ENCODE peak calls at places on chromosomes 7 and 10, in ten cellular contexts. I is left lung; O is gastrocnemius medialis; K is Peyer's patch; H is CD8-positive, alpha-beta memory T cell; W is right atrium auricular region; J is fibroblast of lung; Z is heart left ventricle; F is iPS DF 6.9; D is cardiac muscle cell. G is an unnamed sample.

GRCh38 chr7:129438281-129438838 is 4.1 kb downstream of the STRIP2 start:
- DNase-seq in I (no peak), O (no peak), K (no peak), H (no peak), W (no peak), J (no peak), Z (no peak), F (no peak), D (no peak), G (no peak)

GRCh38 chr10:60828489-60828852 is 50.2 kb downstream of the CDK1 start:
- DNase-seq in I (no peak), O (no peak), K (no peak), H (no peak), W (no peak), J (peak; percentile 81), Z (no peak), F (no peak), D (no peak), G (no peak)

GRCh38 chr7:26900283-26900682 is 35.9 kb upstream of the SKAP2 start:
- DNase-seq in I (no peak), O (no peak), K (no peak), H (no peak), W (no peak), J (no peak), Z (no peak), F (no peak), D (no peak), G (no peak)

GRCh38 chr7:142412551-142413193 is 154.8 kb upstream of the PRSS58 start:
- DNase-seq in I (no peak), O (no peak), K (peak; percentile 52), H (peak; percentile 15), W (no peak), J (peak; percentile 66), Z (no peak), F (peak; percentile 77), D (peak; percentile 40), G (peak; percentile 57)

GRCh38 chr7:157854066-157854891 is 517.5 kb downstream of the DNAJB6 start:
- DNase-seq in I (peak; percentile 93), O (peak; percentile 74), K (peak; percentile 77), H (no peak), W (peak; percentile 68), J (no peak), Z (peak; percentile 66), F (no peak), D (no peak), G (no peak)

GRCh38 chr7:140219672-140220520 is 43.1 kb upstream of the KDM7A start:
- DNase-seq in I (no peak), O (no peak), K (no peak), H (no peak), W (no peak), J (no peak), Z (no peak), F (no peak), D (no peak), G (no peak)

GRCh38 chr7:22588396-22588795 is 88.4 kb upstream of the STEAP1B start:
- DNase-seq in I (no peak), O (no peak), K (no peak), H (no peak), W (no peak), J (peak; percentile 57), Z (no peak), F (no peak), D (no peak), G (no peak)

GRCh38 chr7:36723951-36724664 is at the start of gene AOAH:
- DNase-seq in I (peak; percentile 87), O (peak; percentile 53), K (peak; percentile 93), H (peak; percentile 88), W (peak; percentile 73), J (no peak), Z (peak; percentile 68), F (no peak), D (no peak), G (peak; percentile 44)

GRCh38 chr10:131242007-131242406 is 69.5 kb downstream of the TCERG1L start:
- DNase-seq in I (peak; percentile 37), O (no peak), K (no peak), H (no peak), W (no peak), J (no peak), Z (no peak), F (no peak), D (peak; percentile 84), G (no peak)

GRCh38 chr10:1938317-1938716 is 201.0 kb upstream of the ADARB2 start:
- DNase-seq in I (no peak), O (no peak), K (no peak), H (peak; percentile 58), W (no peak), J (no peak), Z (no peak), F (no peak), D (no peak), G (peak; percentile 55)

GRCh38 chr10:127196227-127196954 is at the start of gene INSYN2A:
- DNase-seq in I (no peak), O (no peak), K (no peak), H (no peak), W (no peak), J (peak; percentile 65), Z (peak; percentile 52), F (no peak), D (peak; percentile 47), G (no peak)

GRCh38 chr10:127200646-127201045 is 4.3 kb upstream of the INSYN2A start:
- DNase-seq in I (no peak), O (no peak), K (no peak), H (no peak), W (no peak), J (no peak), Z (no peak), F (no peak), D (no peak), G (no peak)

GRCh38 chr10:127198307-127198706 is 1.9 kb upstream of the INSYN2A start:
- DNase-seq in I (no peak), O (no peak), K (no peak), H (no peak), W (no peak), J (no peak), Z (no peak), F (no peak), D (no peak), G (no peak)

GRCh38 chr10:127196955-127197432 is 603 bp upstream of the INSYN2A start:
- DNase-seq in I (no peak), O (no peak), K (no peak), H (no peak), W (no peak), J (no peak), Z (no peak), F (no peak), D (no peak), G (no peak)

DNA sequence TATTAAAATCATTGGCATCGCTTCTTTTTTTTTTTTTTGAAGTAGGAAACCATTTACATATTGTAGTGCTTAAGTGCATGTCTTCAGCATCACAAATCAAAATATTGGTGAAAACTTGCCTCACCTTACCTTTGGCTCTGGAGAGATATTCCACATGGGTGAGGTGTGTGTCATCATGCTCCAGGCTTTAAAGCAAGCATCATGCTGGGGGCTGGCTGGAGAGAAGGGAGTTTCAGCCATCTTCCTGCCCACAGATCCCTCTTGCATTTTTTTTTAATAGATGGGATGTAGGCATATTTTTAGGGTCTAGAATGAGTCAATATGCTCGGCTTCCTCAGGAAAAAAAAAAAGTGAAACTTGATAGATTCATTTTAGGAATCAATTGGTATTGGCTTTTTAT is 2.3 kb upstream of the INSYN2A start:
- DNase-seq in I (no peak), O (no peak), K (no peak), H (no peak), W (no peak), J (no peak), Z (no peak), F (no peak), D (no peak), G (no peak)
- H3K4me1 ChIP-seq in I (peaks cover 18% of the 10 kb centered on the region), O (no peaks in the 10 kb centered on the region), K (peaks cover 22% of the 10 kb centered on the region), H (no peaks in the 10 kb centered on the region), W (no peaks in the 10 kb centered on the region), J (no peaks in the 10 kb centered on the region), Z (peaks cover 6% of the 10 kb centered on the region), F (peaks cover 3% of the 10 kb centered on the region), D (peaks cover 11% of the 10 kb centered on the region), G (no peaks in the 10 kb centered on the region)

GRCh38 chr7:139103057-139103820 is 6.3 kb downstream of the ZC3HAV1 start:
- DNase-seq in I (no peak), O (no peak), K (no peak), H (no peak), W (no peak), J (no peak), Z (no peak), F (no peak), D (no peak), G (no peak)
- H3K27ac ChIP-seq in I (peak overlapping the region; percentile 99), O (peak overlapping the region; percentile 84), K (peak overlapping the region; percentile 49), H (no peak overlapping the region), W (peak overlapping the region; percentile 19), J (no peak overlapping the region), Z (peak overlapping the region; percentile 31), F (no peak overlapping the region), D (no peak overlapping the region), G (peak overlapping the region; percentile 93)

DNA sequence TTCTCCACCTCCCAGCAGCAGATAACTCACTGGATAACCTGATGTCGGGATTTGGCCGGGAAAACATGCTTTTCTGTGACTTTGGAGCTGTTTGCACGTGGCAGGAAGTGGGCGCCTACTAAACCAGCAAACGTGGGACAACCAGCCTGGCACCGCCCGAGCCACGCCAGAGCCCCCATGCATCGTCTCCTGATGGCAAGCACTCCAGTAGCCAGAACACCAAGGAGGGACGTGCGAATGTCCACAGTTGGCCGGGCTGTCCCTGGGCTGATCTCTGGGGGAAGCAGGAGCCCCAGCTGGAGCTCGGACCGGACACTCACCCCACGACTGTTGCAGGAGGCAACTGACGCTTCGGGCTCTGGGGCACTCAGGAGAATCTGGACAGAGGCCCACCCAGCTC is 7.1 kb downstream of the ADGRA1 start:
- DNase-seq in I (peak; percentile 72), O (no peak), K (no peak), H (no peak), W (no peak), J (no peak), Z (no peak), F (no peak), D (no peak), G (no peak)
- H3K27me3 ChIP-seq in I (peaks cover 75% of the 10 kb centered on the region), O (peaks cover 9% of the 10 kb centered on the region), K (no peaks in the 10 kb centered on the region), H (no peaks in the 10 kb centered on the region), W (no peaks in the 10 kb centered on the region), J (peaks cover 2% of the 10 kb centered on the region), Z (peaks cover 48% of the 10 kb centered on the region), F (no peaks in the 10 kb centered on the region), D (peaks cover 60% of the 10 kb centered on the region), G (no peaks in the 10 kb centered on the region)

GRCh38 chr10:14565199-14565598 is 209.5 kb downstream of the FAM107B start:
- DNase-seq in I (no peak), O (peak; percentile 40), K (no peak), H (no peak), W (no peak), J (no peak), Z (no peak), F (no peak), D (no peak), G (no peak)
- H3K4me1 ChIP-seq in I (peaks cover 78% of the 10 kb centered on the region), O (no peaks in the 10 kb centered on the region), K (peaks cover 3% of the 10 kb centered on the region), H (peaks cover 88% of the 10 kb centered on the region), W (no peaks in the 10 kb centered on the region), J (no peaks in the 10 kb centered on the region), Z (no peaks in the 10 kb centered on the region), F (peaks cover 2% of the 10 kb centered on the region), D (no peaks in the 10 kb centered on the region), G (peaks cover 71% of the 10 kb centered on the region)

G was measured in naive thymus-derived CD4-positive, alpha-beta T cell.